ENCODE peak calls at places on chromosomes 7 and 10, in four cellular contexts. D is IMR-90, G is endothelial cell of umbilical vein, F is K562. T is an unnamed sample. For H3K9me1, the result is how much of the 10 kb centered on the place peaks cover.

GRCh38 chr10:111986079-111986478 is 197.5 kb downstream of the GPAM start:
- DNase-seq in D (no peak), G (no peak), F (no peak), T (no peak)

GRCh38 chr7:29360633-29361625 is 166.4 kb downstream of the CHN2 start:
- DNase-seq in D (no peak), G (no peak), F (no peak), T (no peak)

GRCh38 chr10:72173635-72174296 is 42.0 kb upstream of the ANAPC16 start:
- DNase-seq in D (peak), F (no peak), G (no peak), T (no peak)

GRCh38 chr7:37448057-37448636 is 517 bp downstream of the ELMO1 start:
- DNase-seq in G (no peak), D (no peak), F (no peak), T (no peak)

GRCh38 chr10:68564712-68565111 is 4.6 kb downstream of the TET1 start:
- DNase-seq in G (no peak), D (no peak), F (no peak), T (no peak)

GRCh38 chr7:33757563-33758165 is 147.7 kb upstream of the BMPER start:
- DNase-seq in G (peak), D (peak), F (peak), T (no peak)

GRCh38 chr10:133312769-133313145 is 4.0 kb downstream of the ZNF511 start:
- DNase-seq in G (no peak), D (no peak), F (no peak), T (no peak)

GRCh38 chr10:129102906-129103693 is 363.9 kb upstream of the MGMT start:
- DNase-seq in D (peak), G (no peak), F (no peak), T (no peak)

GRCh38 chr10:4280481-4281206 is 495.6 kb upstream of the KLF6 start:
- DNase-seq in F (no peak), G (peak), D (peak), T (no peak)

GRCh38 chr10:72108811-72109618 is 20.7 kb upstream of the SPOCK2 start:
- DNase-seq in G (no peak), F (no peak), D (peak), T (no peak)

GRCh38 chr10:71067098-71067760 is 145.1 kb upstream of the UNC5B start:
- DNase-seq in F (no peak), D (no peak), G (no peak), T (no peak)

GRCh38 chr7:141220263-141220662 is 146.4 kb downstream of the TMEM178B start:
- DNase-seq in D (no peak), F (peak), G (no peak), T (no peak)

GRCh38 chr10:115239761-115240160 is 146.6 kb downstream of the ATRNL1 start:
- DNase-seq in G (no peak), F (no peak), D (no peak), T (no peak)

GRCh38 chr10:131310054-131310903 is 1.2 kb downstream of the TCERG1L start:
- DNase-seq in F (no peak), D (no peak), G (no peak), T (no peak)

GRCh38 chr10:74544106-74544505 is 282.3 kb upstream of the KAT6B start:
- DNase-seq in G (peak), D (peak), F (no peak), T (no peak)

GRCh38 chr10:114271779-114272167 is 32.7 kb downstream of the VWA2 start:
- DNase-seq in F (no peak), D (peak), G (peak), T (peak)

GRCh38 chr10:46250898-46251856 is 35.6 kb upstream of the ANTXRL start:
- DNase-seq in G (no peak), D (no peak), F (no peak), T (no peak)

GRCh38 chr7:157523766-157524421 is 187.1 kb downstream of the DNAJB6 start:
- DNase-seq in F (no peak), G (no peak), D (no peak), T (no peak)

GRCh38 chr7:94324380-94325120 is 70.1 kb upstream of the COL1A2 start:
- DNase-seq in G (no peak), D (peak), F (no peak), T (no peak)

GRCh38 chr7:99644436-99644835 is 27.7 kb downstream of the ZSCAN25 start:
- DNase-seq in D (no peak), F (no peak), G (no peak), T (no peak)

GRCh38 chr7:148540041-148540738 is 50.4 kb upstream of the C7orf33 start:
- DNase-seq in F (no peak), G (no peak), D (peak), T (no peak)

GRCh38 chr7:151800861-151801260 is 76.1 kb downstream of the PRKAG2 start:
- DNase-seq in D (no peak), G (no peak), F (no peak), T (no peak)

GRCh38 chr10:101385866-101386658 is 32.1 kb downstream of the BTRC start:
- DNase-seq in G (no peak), D (no peak), F (no peak), T (no peak)

GRCh38 chr10:101375073-101375472 is 21.1 kb downstream of the BTRC start:
- DNase-seq in G (no peak), F (no peak), D (no peak), T (no peak)

GRCh38 chr10:101379663-101380352 is 25.8 kb downstream of the BTRC start:
- DNase-seq in D (no peak), G (no peak), F (no peak), T (no peak)

DNA sequence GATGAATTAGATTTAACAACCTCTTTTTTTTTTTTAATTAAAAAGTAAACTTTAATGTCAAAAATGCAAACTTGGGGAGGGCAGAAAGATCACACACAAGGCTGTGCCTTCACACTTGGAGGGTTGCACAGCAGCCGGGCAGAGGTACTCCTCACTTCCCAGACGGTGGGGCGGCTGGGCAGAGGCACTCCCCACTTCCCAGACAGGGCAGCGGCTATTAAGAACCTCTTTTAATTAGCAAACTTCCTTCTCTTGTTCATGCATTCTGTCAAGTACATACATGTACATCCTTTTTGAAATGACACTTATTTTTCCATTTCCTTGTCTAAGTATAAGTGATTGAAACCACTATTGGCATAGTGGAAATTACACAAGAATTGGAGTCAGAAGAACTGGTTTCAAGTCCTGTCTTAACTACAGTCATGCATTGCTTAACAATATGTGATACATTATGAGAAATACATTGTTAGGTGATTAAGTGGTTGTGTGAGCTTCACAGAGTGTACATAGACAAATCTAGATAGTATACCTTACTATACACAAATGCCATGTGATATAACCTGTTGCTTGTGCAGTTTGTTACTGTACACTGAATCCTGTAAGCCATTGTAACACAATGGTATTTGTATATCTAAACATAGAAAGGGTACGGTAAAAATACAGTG is 26.5 kb downstream of the BTRC start:
- DNase-seq in F (no peak), G (no peak), D (no peak), T (peak)
- H2AFZ ChIP-seq in F (no peak), G (no peak), D (no peak), T (no peak)

GRCh38 chr10:81873932-81874816 is 820 bp upstream of the NRG3 start:
- DNase-seq in F (no peak), D (no peak), G (peak), T (no peak)

GRCh38 chr10:81873231-81873931 is 1.6 kb upstream of the NRG3 start:
- DNase-seq in G (no peak), D (no peak), F (no peak), T (no peak)

GRCh38 chr10:81876253-81876731 is 1.3 kb downstream of the NRG3 start:
- DNase-seq in F (no peak), G (peak), D (no peak), T (no peak)

GRCh38 chr10:81874878-81875679 is at the start of gene NRG3:
- DNase-seq in F (no peak), G (no peak), D (no peak), T (no peak)

GRCh38 chr10:81875680-81876252 is 772 bp downstream of the NRG3 start:
- DNase-seq in D (no peak), F (no peak), G (no peak), T (no peak)
- H3K9me1 ChIP-seq in D (under half), F (under half), G (under half), T (under half)

DNA sequence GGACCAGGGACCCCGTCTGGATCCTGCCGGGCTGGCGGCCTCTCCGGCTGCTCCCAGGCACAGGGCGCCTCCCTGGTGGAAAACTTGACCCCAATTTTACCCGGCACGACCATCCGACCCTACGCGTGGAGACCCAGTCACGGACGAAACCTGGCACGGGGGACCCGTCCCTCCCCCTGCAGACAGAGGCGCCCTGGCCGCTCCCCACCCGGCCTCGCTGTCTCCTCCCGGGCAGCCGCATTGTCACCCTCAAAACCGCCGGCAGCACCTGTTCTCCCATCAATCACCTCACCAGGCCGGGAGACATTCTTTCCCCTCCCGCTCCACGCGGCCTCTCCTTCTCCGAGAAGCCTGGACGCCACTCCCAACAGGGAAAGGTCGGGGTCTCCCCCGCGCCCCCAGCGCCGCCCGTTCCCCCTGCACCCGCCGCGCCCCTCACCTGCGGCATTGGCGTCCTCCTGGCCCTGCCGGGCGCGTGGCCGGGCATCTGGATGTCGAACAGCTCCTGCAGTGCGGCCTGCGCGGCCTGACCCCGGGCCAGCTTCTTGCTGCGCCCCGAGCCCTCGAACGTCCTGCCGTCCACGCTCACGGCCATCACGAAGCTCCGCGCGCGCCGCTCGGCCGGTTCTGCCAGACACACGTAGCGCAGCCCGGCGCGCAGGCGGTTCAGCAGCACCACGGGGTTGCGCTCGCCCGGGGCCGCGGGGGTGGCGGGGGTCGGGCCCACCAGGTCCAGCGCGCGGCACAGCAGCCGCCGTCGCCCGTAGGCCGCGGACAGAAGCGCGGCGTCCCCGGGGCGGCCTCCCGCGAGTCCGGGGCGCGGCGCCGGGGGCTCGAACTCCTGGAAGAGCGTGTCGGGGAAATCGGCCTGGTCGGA is 306.6 kb downstream of the WDR37 start:
- DNase-seq in F (no peak), G (no peak), D (no peak), T (no peak)
- H2AFZ ChIP-seq in F (no peak), G (no peak), D (no peak), T (no peak)

GRCh38 chr7:7044806-7045205 is 137.5 kb upstream of the C1GALT1 start:
- DNase-seq in D (no peak), G (no peak), F (no peak), T (no peak)
- H3K9me1 ChIP-seq in D (under half), G (under half), F (under half), T (under half)

GRCh38 chr7:49245062-49245461 is 320.7 kb downstream of the CDC14C start:
- DNase-seq in D (no peak), F (no peak), G (no peak), T (no peak)
- H2AFZ ChIP-seq in D (no peak), F (no peak), G (no peak), T (no peak)

DNA sequence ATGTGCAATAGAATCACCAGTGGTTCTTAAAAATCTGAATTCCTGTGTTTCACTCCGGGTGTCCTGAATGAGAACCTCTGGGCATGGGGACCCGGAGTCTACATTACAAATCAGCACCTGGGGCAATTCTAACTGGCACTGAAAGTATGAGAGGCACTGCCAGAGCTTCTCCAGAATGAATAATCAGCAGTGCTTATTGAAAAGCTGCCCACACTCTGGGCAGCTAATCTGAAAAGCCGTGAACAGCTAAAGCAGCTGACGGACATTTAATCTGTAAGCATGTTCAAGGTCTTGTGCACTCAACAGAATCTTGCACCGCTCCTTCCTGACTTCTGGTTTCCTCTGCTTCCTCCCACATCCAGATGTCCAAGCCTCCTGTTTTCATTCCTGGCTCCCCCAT is 113.3 kb upstream of the KIF5B start:
- DNase-seq in F (no peak), G (peak), D (no peak), T (no peak)
- H3K9me1 ChIP-seq in F (under half), G (under half), D (under half), T (under half)